ENCODE peak calls at places on chromosomes 11 and 22, in seven cellular contexts. One of them, this sample, is unnamed.

GRCh38 chr11:112620621-112621394 is 340.4 kb upstream of the NCAM1 start:
- DNase-seq in M059J: peak
- DNase-seq in Right ventricle myocardium superior: no peak
- DNase-seq in CD8-positive, alpha-beta T cell: no peak
- DNase-seq in T-helper 1 cell: no peak
- DNase-seq in AG04450: no peak
- DNase-seq in cardiac fibroblast: peak
- DNase-seq in this sample: no peak

GRCh38 chr11:88340366-88340930 is 2.9 kb upstream of the CTSC start:
- DNase-seq in M059J: peak
- DNase-seq in Right ventricle myocardium superior: no peak
- DNase-seq in CD8-positive, alpha-beta T cell: no peak
- DNase-seq in T-helper 1 cell: no peak
- DNase-seq in AG04450: no peak
- DNase-seq in cardiac fibroblast: peak
- DNase-seq in this sample: no peak

GRCh38 chr11:326842-327580 is 6.4 kb upstream of the IFITM3 start:
- DNase-seq in M059J: no peak
- DNase-seq in Right ventricle myocardium superior: peak
- DNase-seq in CD8-positive, alpha-beta T cell: peak
- DNase-seq in T-helper 1 cell: no peak
- DNase-seq in AG04450: no peak
- DNase-seq in cardiac fibroblast: peak
- DNase-seq in this sample: peak

GRCh38 chr22:49638788-49639187 is 188.9 kb downstream of the BRD1 start:
- DNase-seq in M059J: peak
- DNase-seq in Right ventricle myocardium superior: no peak
- DNase-seq in CD8-positive, alpha-beta T cell: no peak
- DNase-seq in T-helper 1 cell: no peak
- DNase-seq in AG04450: no peak
- DNase-seq in cardiac fibroblast: no peak
- DNase-seq in this sample: peak

GRCh38 chr11:58192229-58192628 is 3.4 kb downstream of the OR9Q2 start:
- DNase-seq in M059J: no peak
- DNase-seq in Right ventricle myocardium superior: no peak
- DNase-seq in CD8-positive, alpha-beta T cell: no peak
- DNase-seq in T-helper 1 cell: no peak
- DNase-seq in AG04450: no peak
- DNase-seq in cardiac fibroblast: no peak
- DNase-seq in this sample: no peak

GRCh38 chr11:121416909-121417567 is 35.1 kb upstream of the SORL1 start:
- DNase-seq in M059J: peak
- DNase-seq in Right ventricle myocardium superior: peak
- DNase-seq in CD8-positive, alpha-beta T cell: peak
- DNase-seq in T-helper 1 cell: no peak
- DNase-seq in AG04450: peak
- DNase-seq in cardiac fibroblast: peak
- DNase-seq in this sample: peak

GRCh38 chr11:125481531-125481930 is 14.5 kb downstream of the FEZ1 start:
- DNase-seq in M059J: no peak
- DNase-seq in Right ventricle myocardium superior: no peak
- DNase-seq in CD8-positive, alpha-beta T cell: no peak
- DNase-seq in T-helper 1 cell: no peak
- DNase-seq in AG04450: no peak
- DNase-seq in cardiac fibroblast: no peak
- DNase-seq in this sample: no peak

GRCh38 chr11:7613394-7613720 is 59.9 kb downstream of the CYB5R2 start:
- DNase-seq in M059J: peak
- DNase-seq in Right ventricle myocardium superior: no peak
- DNase-seq in CD8-positive, alpha-beta T cell: no peak
- DNase-seq in T-helper 1 cell: no peak
- DNase-seq in AG04450: no peak
- DNase-seq in cardiac fibroblast: no peak
- DNase-seq in this sample: no peak

GRCh38 chr11:80414766-80415165 is 973.9 kb upstream of the TENM4 start:
- DNase-seq in M059J: peak
- DNase-seq in Right ventricle myocardium superior: no peak
- DNase-seq in CD8-positive, alpha-beta T cell: no peak
- DNase-seq in T-helper 1 cell: no peak
- DNase-seq in AG04450: no peak
- DNase-seq in cardiac fibroblast: peak
- DNase-seq in this sample: peak

GRCh38 chr11:105033781-105034180 is 1.2 kb downstream of the CASP1 start:
- DNase-seq in M059J: no peak
- DNase-seq in Right ventricle myocardium superior: no peak
- DNase-seq in CD8-positive, alpha-beta T cell: no peak
- DNase-seq in T-helper 1 cell: no peak
- DNase-seq in AG04450: no peak
- DNase-seq in cardiac fibroblast: no peak
- DNase-seq in this sample: no peak

GRCh38 chr22:17472886-17473285 is 90.4 kb upstream of the SLC25A18 start:
- DNase-seq in M059J: no peak
- DNase-seq in Right ventricle myocardium superior: no peak
- DNase-seq in CD8-positive, alpha-beta T cell: no peak
- DNase-seq in T-helper 1 cell: no peak
- DNase-seq in AG04450: no peak
- DNase-seq in cardiac fibroblast: no peak
- DNase-seq in this sample: no peak

GRCh38 chr22:31155425-31155824 is 4.6 kb upstream of the RNF185 start:
- DNase-seq in M059J: peak
- DNase-seq in Right ventricle myocardium superior: no peak
- DNase-seq in CD8-positive, alpha-beta T cell: no peak
- DNase-seq in T-helper 1 cell: no peak
- DNase-seq in AG04450: peak
- DNase-seq in cardiac fibroblast: peak
- DNase-seq in this sample: peak